ENCODE peak calls at places on chromosome 14, in nine cellular contexts. Y is bronchial epithelial cell; G is Caco-2; Q is CD8-positive, alpha-beta memory T cell; C is mesendoderm; A is cardiac muscle cell; H is HL-60; U is neuronal stem cell; K is mammary epithelial cell. V is an unnamed sample.

GRCh38 chr14:98886982-98887381 is 385.0 kb downstream of the BCL11B start:
- DNase-seq in Y (peak; percentile 56), G (no peak), Q (no peak), C (no peak), A (no peak), H (no peak), U (no peak), K (peak; percentile 62), V (no peak)

GRCh38 chr14:99632410-99633035 is 12.4 kb upstream of the HHIPL1 start:
- DNase-seq in Y (no peak), G (no peak), Q (no peak), C (no peak), A (no peak), H (no peak), U (no peak), K (no peak), V (no peak)

GRCh38 chr14:40365305-40365704 is 933.1 kb upstream of the FBXO33 start:
- DNase-seq in Y (no peak), G (no peak), Q (no peak), C (no peak), A (no peak), H (no peak), U (no peak), K (no peak), V (no peak)

GRCh38 chr14:94313991-94314655 is 9.0 kb downstream of the SERPINA6 start:
- DNase-seq in Y (peak; percentile 85), G (no peak), Q (no peak), C (no peak), A (no peak), H (no peak), U (no peak), K (peak; percentile 78), V (no peak)

GRCh38 chr14:23364604-23365352 is at the start of gene EFS:
- DNase-seq in Y (no peak), G (no peak), Q (no peak), C (peak; percentile 90), A (no peak), H (no peak), U (peak; percentile 76), K (no peak), V (no peak)

GRCh38 chr14:24984846-24985589 is 64.9 kb downstream of the STXBP6 start:
- DNase-seq in Y (no peak), G (peak; percentile 39), Q (no peak), C (no peak), A (no peak), H (no peak), U (no peak), K (no peak), V (peak; percentile 78)

GRCh38 chr14:42013560-42013959 is 406.9 kb downstream of the LRFN5 start:
- DNase-seq in Y (no peak), G (no peak), Q (no peak), C (no peak), A (no peak), H (no peak), U (no peak), K (no peak), V (no peak)

GRCh38 chr14:85088231-85088630 is 441.7 kb upstream of the FLRT2 start:
- DNase-seq in Y (peak; percentile 76), G (no peak), Q (no peak), C (no peak), A (no peak), H (no peak), U (no peak), K (peak; percentile 89), V (no peak)

GRCh38 chr14:67186789-67187188 is 2.5 kb upstream of the GARIN2 start:
- DNase-seq in Y (no peak), G (no peak), Q (no peak), C (no peak), A (no peak), H (no peak), U (no peak), K (peak; percentile 5), V (no peak)

GRCh38 chr14:92850492-92850891 is 56.4 kb downstream of the GOLGA5 start:
- DNase-seq in Y (peak; percentile 49), G (no peak), Q (no peak), C (no peak), A (no peak), H (no peak), U (no peak), K (peak; percentile 27), V (no peak)

GRCh38 chr14:54627718-54628345 is 60.9 kb downstream of the SAMD4A start:
- DNase-seq in Y (no peak), G (no peak), Q (peak; percentile 49), C (peak; percentile 86), A (peak; percentile 78), H (no peak), U (no peak), K (no peak), V (no peak)

GRCh38 chr14:54564071-54564798 is 2.7 kb upstream of the SAMD4A start:
- DNase-seq in Y (peak; percentile 59), G (peak; percentile 18), Q (peak; percentile 55), C (peak; percentile 33), A (peak; percentile 34), H (no peak), U (peak; percentile 29), K (no peak), V (no peak)

GRCh38 chr14:106318700-106319099 is 792.3 kb downstream of the TMEM121 start:
- DNase-seq in Y (no peak), G (no peak), Q (peak; percentile 49), C (no peak), A (no peak), H (no peak), U (no peak), K (no peak), V (no peak)

GRCh38 chr14:104913413-104913812 is 11.3 kb upstream of the PLD4 start:
- DNase-seq in Y (no peak), G (no peak), Q (no peak), C (no peak), A (peak; percentile 67), H (no peak), U (no peak), K (no peak), V (no peak)

GRCh38 chr14:104917992-104918391 is 6.7 kb upstream of the PLD4 start:
- DNase-seq in Y (no peak), G (no peak), Q (no peak), C (no peak), A (no peak), H (no peak), U (no peak), K (no peak), V (no peak)

GRCh38 chr14:104912053-104912452 is 12.6 kb upstream of the PLD4 start:
- DNase-seq in Y (no peak), G (no peak), Q (no peak), C (no peak), A (no peak), H (no peak), U (no peak), K (no peak), V (no peak)
- H3K27me3 ChIP-seq in Y (no peaks in the 10 kb centered on the region), G (no peaks in the 10 kb centered on the region), Q (no peaks in the 10 kb centered on the region), C (no peaks in the 10 kb centered on the region), A (no peaks in the 10 kb centered on the region), H (peaks cover 4% of the 10 kb centered on the region), U (no peaks in the 10 kb centered on the region), K (peaks cover 4% of the 10 kb centered on the region), V (no peaks in the 10 kb centered on the region)

GRCh38 chr14:69573205-69573840 is 1.3 kb downstream of the CCDC177 start:
- DNase-seq in Y (no peak), G (no peak), Q (no peak), C (no peak), A (no peak), H (no peak), U (no peak), K (no peak), V (no peak)

GRCh38 chr14:69571879-69572633 is 2.6 kb downstream of the CCDC177 start:
- DNase-seq in Y (peak; percentile 44), G (peak; percentile 77), Q (no peak), C (no peak), A (peak; percentile 72), H (peak; percentile 45), U (no peak), K (peak; percentile 53), V (no peak)

GRCh38 chr14:69573841-69574265 is 818 bp downstream of the CCDC177 start:
- DNase-seq in Y (no peak), G (peak; percentile 68), Q (no peak), C (peak; percentile 49), A (peak; percentile 10), H (no peak), U (peak; percentile 88), K (no peak), V (no peak)

GRCh38 chr14:69571449-69571878 is 3.2 kb downstream of the CCDC177 start:
- DNase-seq in Y (no peak), G (no peak), Q (no peak), C (no peak), A (no peak), H (no peak), U (no peak), K (no peak), V (no peak)

DNA sequence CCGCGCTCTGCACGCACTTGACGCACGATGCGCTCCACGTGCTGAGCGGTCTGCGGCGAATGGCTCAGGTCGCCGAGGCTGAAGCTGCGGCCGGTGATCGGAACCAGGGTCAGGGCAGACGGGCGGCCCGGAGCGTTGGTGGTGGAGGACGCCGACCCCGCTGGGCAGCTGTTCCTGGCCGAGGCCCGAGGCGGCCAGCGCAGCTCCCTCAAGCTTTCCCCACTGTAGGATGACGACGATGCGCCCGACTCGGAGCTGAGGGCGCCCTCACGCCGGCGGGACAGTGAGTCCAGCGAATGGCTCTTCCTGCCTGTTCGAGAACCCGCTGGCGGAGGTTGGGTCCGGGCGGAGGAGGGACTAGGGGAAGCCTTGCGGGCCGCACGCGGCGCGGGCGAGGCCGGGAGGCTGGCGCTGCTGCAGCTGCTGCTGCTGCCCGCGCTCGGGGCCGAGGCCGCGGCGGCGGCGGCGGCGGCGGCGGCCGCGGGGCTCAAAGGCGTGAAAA is 2.0 kb downstream of the CCDC177 start:
- DNase-seq in Y (no peak), G (no peak), Q (no peak), C (no peak), A (no peak), H (no peak), U (no peak), K (no peak), V (no peak)
- H3K27me3 ChIP-seq in Y (peaks cover 43% of the 10 kb centered on the region), G (no peaks in the 10 kb centered on the region), Q (peaks cover 20% of the 10 kb centered on the region), C (no peaks in the 10 kb centered on the region), A (peaks cover 97% of the 10 kb centered on the region), H (peaks cover 9% of the 10 kb centered on the region), U (no peaks in the 10 kb centered on the region), K (peaks cover 37% of the 10 kb centered on the region), V (peaks cover 98% of the 10 kb centered on the region)

DNA sequence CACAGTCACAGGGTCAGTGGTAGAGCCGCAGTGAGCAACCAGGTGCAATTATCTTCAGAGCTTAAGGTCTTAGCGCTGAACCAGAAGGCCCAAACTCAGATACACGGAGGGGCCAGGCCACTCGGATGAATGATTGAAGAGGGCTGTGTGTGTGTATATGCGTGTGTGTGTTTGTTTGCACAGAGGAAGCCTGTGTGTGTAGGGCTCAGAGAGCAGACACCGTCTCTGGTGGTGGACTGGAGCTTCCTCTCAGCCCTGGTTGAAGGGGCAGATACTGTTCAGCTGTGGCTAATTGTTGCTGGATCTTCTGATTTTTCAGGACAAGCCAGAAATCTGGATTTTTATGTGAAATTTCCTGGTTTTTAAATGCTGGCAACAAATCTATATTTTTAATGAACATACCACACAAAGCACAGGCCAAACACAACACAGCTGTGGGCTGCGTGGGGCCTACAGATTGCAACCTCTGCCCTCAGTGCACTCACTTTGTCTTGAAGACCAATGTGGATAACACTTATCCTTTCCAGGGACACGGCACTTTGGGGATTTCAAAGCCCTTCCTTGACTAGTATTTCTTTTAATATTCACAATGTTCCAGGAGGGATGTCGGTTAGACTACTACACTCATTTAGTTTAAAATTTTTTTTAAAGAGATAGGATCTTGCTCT is 94.4 kb upstream of the NRXN3 start:
- DNase-seq in Y (no peak), G (no peak), Q (no peak), C (no peak), A (no peak), H (no peak), U (no peak), K (no peak), V (no peak)
- H3K27me3 ChIP-seq in Y (no peaks in the 10 kb centered on the region), G (no peaks in the 10 kb centered on the region), Q (no peaks in the 10 kb centered on the region), C (no peaks in the 10 kb centered on the region), A (no peaks in the 10 kb centered on the region), H (no peaks in the 10 kb centered on the region), U (no peaks in the 10 kb centered on the region), K (no peaks in the 10 kb centered on the region), V (no peaks in the 10 kb centered on the region)

GRCh38 chr14:62117010-62117717 is 354.9 kb downstream of the SNAPC1 start:
- DNase-seq in Y (peak; percentile 37), G (peak; percentile 1), Q (peak; percentile 41), C (peak; percentile 98), A (peak; percentile 93), H (no peak), U (peak; percentile 93), K (peak; percentile 40), V (peak; percentile 65)
- H3K27me3 ChIP-seq in Y (peaks cover 23% of the 10 kb centered on the region), G (no peaks in the 10 kb centered on the region), Q (peaks cover 34% of the 10 kb centered on the region), C (peaks cover 2% of the 10 kb centered on the region), A (peaks cover 99% of the 10 kb centered on the region), H (no peaks in the 10 kb centered on the region), U (peaks cover 13% of the 10 kb centered on the region), K (peaks cover 22% of the 10 kb centered on the region), V (peaks cover 67% of the 10 kb centered on the region)